ENCODE peak calls at places on chromosomes 5 and 9, in five cellular contexts. One of them, this sample, is unnamed.

GRCh38 chr9:69090140-69090750 is 54.7 kb downstream of the FXN start:
- DNase-seq in spleen: no peak
- DNase-seq in neural crest cell: no peak
- DNase-seq in tibial nerve: no peak
- DNase-seq in right cardiac atrium: no peak
- DNase-seq in this sample: no peak

GRCh38 chr5:67033893-67034605 is 162.6 kb downstream of the CD180 start:
- DNase-seq in spleen: no peak
- DNase-seq in neural crest cell: no peak
- DNase-seq in tibial nerve: no peak
- DNase-seq in right cardiac atrium: no peak
- DNase-seq in this sample: no peak

GRCh38 chr5:173697931-173698579 is 81.6 kb upstream of the BOD1 start:
- DNase-seq in spleen: no peak
- DNase-seq in neural crest cell: no peak
- DNase-seq in tibial nerve: no peak
- DNase-seq in right cardiac atrium: no peak
- DNase-seq in this sample: no peak

GRCh38 chr5:7747728-7748127 is 103.2 kb downstream of the CFAP90 start:
- DNase-seq in spleen: no peak
- DNase-seq in neural crest cell: no peak
- DNase-seq in tibial nerve: no peak
- DNase-seq in right cardiac atrium: no peak
- DNase-seq in this sample: no peak

GRCh38 chr9:121568541-121569265 is 69.1 kb upstream of the GGTA1 start:
- DNase-seq in spleen: no peak
- DNase-seq in neural crest cell: no peak
- DNase-seq in tibial nerve: peak; percentile 30
- DNase-seq in right cardiac atrium: peak; percentile 74
- DNase-seq in this sample: no peak

GRCh38 chr9:129337287-129338140 is 159.5 kb upstream of the IER5L start:
- DNase-seq in spleen: no peak
- DNase-seq in neural crest cell: no peak
- DNase-seq in tibial nerve: no peak
- DNase-seq in right cardiac atrium: no peak
- DNase-seq in this sample: no peak

GRCh38 chr9:110370316-110370715 is 32.7 kb upstream of the TXNDC8 start:
- DNase-seq in spleen: no peak
- DNase-seq in neural crest cell: no peak
- DNase-seq in tibial nerve: no peak
- DNase-seq in right cardiac atrium: no peak
- DNase-seq in this sample: no peak

GRCh38 chr5:93158841-93159240 is 422.2 kb downstream of the NR2F1-AS1 start:
- DNase-seq in spleen: no peak
- DNase-seq in neural crest cell: no peak
- DNase-seq in tibial nerve: no peak
- DNase-seq in right cardiac atrium: no peak
- DNase-seq in this sample: no peak

GRCh38 chr9:117415584-117415937 is 704 bp upstream of the ASTN2 start:
- DNase-seq in spleen: no peak
- DNase-seq in neural crest cell: no peak
- DNase-seq in tibial nerve: no peak
- DNase-seq in right cardiac atrium: no peak
- DNase-seq in this sample: no peak

GRCh38 chr5:122896598-122897282 is 51.3 kb downstream of the SNX24 start:
- DNase-seq in spleen: no peak
- DNase-seq in neural crest cell: no peak
- DNase-seq in tibial nerve: peak; percentile 36
- DNase-seq in right cardiac atrium: no peak
- DNase-seq in this sample: no peak

GRCh38 chr5:54469655-54470054 is 14.2 kb downstream of the HSPB3 start:
- DNase-seq in spleen: no peak
- DNase-seq in neural crest cell: no peak
- DNase-seq in tibial nerve: no peak
- DNase-seq in right cardiac atrium: no peak
- DNase-seq in this sample: no peak